ENCODE peak calls at places on chromosomes 11 and 22, in ten cellular contexts. X, W, E, C, N, P, F, L, R and O are unnamed samples.
A peak's percentile ranks its signal among the peaks of the same experiment; 100 is the strongest.

GRCh38 chr11:21897203-21897602 is 295.7 kb upstream of the ANO5 start:
- DNase-seq in X (no peak), W (no peak), E (no peak), C (no peak), N (no peak), P (no peak), F (no peak), L (no peak), R (no peak), O (no peak)

GRCh38 chr11:68961245-68961644 is 19.5 kb downstream of the MRGPRD start:
- DNase-seq in X (no peak), W (no peak), E (peak; percentile 37), C (no peak), N (no peak), P (no peak), F (no peak), L (no peak), R (no peak), O (no peak)

GRCh38 chr22:39778055-39778454 is 115.5 kb downstream of the ENTHD1 start:
- DNase-seq in X (no peak), W (no peak), E (no peak), C (no peak), N (no peak), P (no peak), F (no peak), L (no peak), R (no peak), O (no peak)

GRCh38 chr22:43923631-43924548 is at the start of gene PNPLA3:
- DNase-seq in X (peak; percentile 92), W (peak; percentile 89), E (peak; percentile 89), C (peak; percentile 91), N (peak; percentile 69), P (peak; percentile 85), F (peak; percentile 48), L (peak; percentile 78), R (peak; percentile 71), O (peak; percentile 92)

GRCh38 chr11:114280696-114281095 is 15.5 kb upstream of the NNMT start:
- DNase-seq in X (peak; percentile 86), W (peak; percentile 69), E (peak; percentile 83), C (peak; percentile 48), N (no peak), P (no peak), F (no peak), L (peak; percentile 86), R (peak; percentile 26), O (peak; percentile 61)

GRCh38 chr11:35362571-35362980 is 56.8 kb downstream of the SLC1A2 start:
- DNase-seq in X (no peak), W (no peak), E (no peak), C (no peak), N (no peak), P (no peak), F (no peak), L (no peak), R (no peak), O (no peak)

GRCh38 chr11:2747236-2748015 is 47.6 kb upstream of the KCNQ1OT1 start:
- DNase-seq in X (peak; percentile 47), W (peak; percentile 18), E (peak; percentile 39), C (peak; percentile 1), N (no peak), P (no peak), F (no peak), L (no peak), R (no peak), O (no peak)

GRCh38 chr11:7081441-7081840 is 7.4 kb upstream of the RBMXL2 start:
- DNase-seq in X (no peak), W (no peak), E (no peak), C (no peak), N (no peak), P (no peak), F (no peak), L (no peak), R (no peak), O (no peak)

GRCh38 chr11:48170840-48171233 is 45.8 kb upstream of the OR4B1 start:
- DNase-seq in X (no peak), W (no peak), E (no peak), C (no peak), N (no peak), P (no peak), F (no peak), L (peak; percentile 24), R (no peak), O (no peak)

GRCh38 chr11:17405232-17406005 is 17.0 kb upstream of the KCNJ11 start:
- DNase-seq in X (peak; percentile 79), W (peak; percentile 78), E (peak; percentile 84), C (peak; percentile 75), N (no peak), P (peak; percentile 77), F (no peak), L (no peak), R (no peak), O (peak; percentile 84)

DNA sequence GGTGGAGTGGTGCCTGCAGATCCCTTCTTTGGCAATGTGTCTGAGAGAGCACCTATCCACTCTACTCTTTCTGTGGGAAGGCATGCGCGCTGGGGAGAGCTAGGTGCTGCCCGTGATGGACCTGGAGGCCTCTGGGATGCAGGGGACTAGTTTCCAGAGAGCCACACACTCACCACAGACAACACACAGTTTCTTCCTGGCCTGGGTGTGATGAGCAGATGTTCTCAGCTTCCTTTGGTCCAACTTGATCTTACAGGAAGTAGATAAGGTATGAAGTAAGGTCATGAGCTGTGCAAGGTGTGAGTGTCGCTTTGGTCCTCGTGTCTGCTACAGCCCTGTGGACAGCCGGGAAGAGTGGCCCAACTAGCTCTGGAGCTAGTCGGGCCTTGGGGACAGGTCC is 27.3 kb upstream of the SUSD2 start:
- DNase-seq in X (no peak), W (no peak), E (no peak), C (no peak), N (no peak), P (no peak), F (no peak), L (no peak), R (peak; percentile 35), O (no peak)
- H3K4me1 ChIP-seq in X (peaks cover 38% of the 10 kb centered on the region), W (peaks cover 18% of the 10 kb centered on the region), E (peaks cover 39% of the 10 kb centered on the region), C (peaks cover 64% of the 10 kb centered on the region), N (peaks cover 77% of the 10 kb centered on the region), P (no peaks in the 10 kb centered on the region), F (peaks cover 54% of the 10 kb centered on the region), L (peaks cover 25% of the 10 kb centered on the region), R (peaks cover 60% of the 10 kb centered on the region), O (peaks cover 57% of the 10 kb centered on the region)

DNA sequence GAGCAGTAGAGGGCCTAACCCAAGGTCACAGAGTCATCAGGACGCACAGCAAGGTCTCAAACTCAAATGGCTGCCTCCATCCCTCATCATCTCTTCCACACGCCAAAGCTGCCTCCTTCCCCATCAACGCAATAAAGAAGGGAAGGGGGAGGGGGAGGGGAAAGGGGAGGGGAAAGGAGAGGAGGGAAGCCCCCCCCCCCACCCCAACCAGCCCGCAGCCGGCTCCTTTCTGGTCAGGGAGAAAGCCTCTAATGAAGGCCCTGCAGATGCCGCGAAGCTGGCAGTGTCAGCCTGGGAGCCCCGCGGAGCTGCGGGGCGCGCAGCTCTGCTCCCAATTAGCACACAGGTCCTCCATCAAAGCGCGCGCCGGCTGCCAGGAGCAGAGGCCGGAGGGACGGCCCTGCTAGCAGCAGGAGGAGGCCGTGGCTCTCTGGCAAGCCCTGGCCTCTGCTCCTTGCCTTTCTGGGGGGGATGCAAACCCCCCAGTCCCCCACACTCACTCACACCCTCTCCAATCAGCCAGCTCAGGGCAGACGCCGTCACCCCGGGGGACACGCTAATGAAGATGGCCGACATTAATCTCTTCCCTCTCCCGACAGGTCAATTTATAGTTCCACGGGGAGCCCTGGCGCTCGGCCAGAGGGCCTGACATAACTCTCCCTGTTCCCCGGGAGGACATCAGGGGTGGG is 70.4 kb upstream of the TCF20 start:
- DNase-seq in X (no peak), W (no peak), E (no peak), C (no peak), N (no peak), P (no peak), F (no peak), L (no peak), R (no peak), O (no peak)
- H3K4me3 ChIP-seq in X (no peak overlapping the region), W (no peak overlapping the region), E (no peak overlapping the region), C (peak overlapping the region; percentile 34), N (no peak overlapping the region), P (no peak overlapping the region), F (no peak overlapping the region), L (no peak overlapping the region), R (no peak overlapping the region), O (no peak overlapping the region)

DNA sequence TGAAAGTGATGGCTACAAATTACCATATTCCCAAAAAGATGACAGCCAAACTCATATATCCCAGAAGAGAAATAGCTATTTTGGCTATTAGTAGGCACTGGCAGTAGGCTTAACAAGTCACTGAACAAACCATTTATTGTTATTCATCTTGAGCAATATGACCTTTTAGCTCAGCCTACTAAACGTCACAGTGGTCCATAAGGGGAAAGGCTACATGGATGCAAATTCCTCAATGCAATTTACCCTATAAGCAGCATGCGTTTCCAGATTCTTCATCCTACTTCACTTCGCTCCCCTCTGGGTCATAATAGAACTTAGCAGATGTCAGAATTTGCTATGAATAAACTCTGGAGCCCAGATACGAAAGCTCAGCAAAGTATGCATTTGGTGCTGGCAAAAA is 114.0 kb downstream of the SIK3 start:
- DNase-seq in X (no peak), W (no peak), E (no peak), C (no peak), N (no peak), P (no peak), F (no peak), L (peak; percentile 70), R (no peak), O (no peak)
- H3K4me1 ChIP-seq in X (peaks cover 48% of the 10 kb centered on the region), W (peaks cover 9% of the 10 kb centered on the region), E (peaks cover 48% of the 10 kb centered on the region), C (peaks cover 60% of the 10 kb centered on the region), N (peaks cover 42% of the 10 kb centered on the region), P (no peaks in the 10 kb centered on the region), F (no peaks in the 10 kb centered on the region), L (peaks cover 29% of the 10 kb centered on the region), R (peaks cover 41% of the 10 kb centered on the region), O (peaks cover 6% of the 10 kb centered on the region)

GRCh38 chr11:100812517-100812916 is 125.4 kb downstream of the ARHGAP42 start:
- DNase-seq in X (no peak), W (no peak), E (no peak), C (no peak), N (no peak), P (no peak), F (no peak), L (no peak), R (no peak), O (no peak)

GRCh38 chr11:100810146-100810545 is 123.1 kb downstream of the ARHGAP42 start:
- DNase-seq in X (no peak), W (no peak), E (no peak), C (no peak), N (no peak), P (no peak), F (no peak), L (peak; percentile 92), R (no peak), O (no peak)

GRCh38 chr11:100810666-100811065 is 123.6 kb downstream of the ARHGAP42 start:
- DNase-seq in X (no peak), W (no peak), E (no peak), C (no peak), N (no peak), P (no peak), F (no peak), L (no peak), R (no peak), O (no peak)

GRCh38 chr11:100805509-100806199 is 118.6 kb downstream of the ARHGAP42 start:
- DNase-seq in X (no peak), W (no peak), E (no peak), C (no peak), N (no peak), P (no peak), F (no peak), L (peak; percentile 63), R (no peak), O (no peak)

GRCh38 chr11:100808904-100809491 is 121.9 kb downstream of the ARHGAP42 start:
- DNase-seq in X (no peak), W (no peak), E (no peak), C (no peak), N (no peak), P (no peak), F (no peak), L (peak; percentile 92), R (no peak), O (no peak)
- H3K4me3 ChIP-seq in X (no peak overlapping the region), W (no peak overlapping the region), E (no peak overlapping the region), C (no peak overlapping the region), N (no peak overlapping the region), P (no peak overlapping the region), F (no peak overlapping the region), L (no peak overlapping the region), R (no peak overlapping the region), O (no peak overlapping the region)